ENCODE peak calls at places on chromosomes 6 and 20, in four cellular contexts. K is body of pancreas, V is DND-41, H is hepatocyte. C is an unnamed sample.
A peak's percentile ranks its signal among the peaks of the same experiment; 100 is the strongest.

GRCh38 chr6:148723484-148723883 is 23.3 kb upstream of the UST start:
- DNase-seq in K (no peak), V (no peak), H (no peak), C (no peak)

GRCh38 chr20:51542033-51542893 is at the start of gene NFATC2:
- DNase-seq in K (peak; percentile 74), V (no peak), H (peak; percentile 78), C (peak; percentile 39)

GRCh38 chr6:150637266-150637665 is 37.6 kb downstream of the PLEKHG1 start:
- DNase-seq in K (no peak), V (no peak), H (no peak), C (no peak)

GRCh38 chr6:14665827-14666724 is 548.5 kb downstream of the CD83 start:
- DNase-seq in K (no peak), V (no peak), H (peak; percentile 32), C (no peak)

GRCh38 chr20:58712116-58712822 is 19.7 kb downstream of the NPEPL1 start:
- DNase-seq in K (no peak), V (no peak), H (peak; percentile 4), C (no peak)

GRCh38 chr6:126210398-126211075 is 129.4 kb upstream of the CENPW start:
- DNase-seq in K (no peak), V (no peak), H (no peak), C (no peak)

GRCh38 chr6:56400273-56400672 is 152.9 kb upstream of the COL21A1 start:
- DNase-seq in K (no peak), V (no peak), H (no peak), C (no peak)

GRCh38 chr6:112618796-112619195 is 271.7 kb downstream of the RFPL4B start:
- DNase-seq in K (no peak), V (no peak), H (peak; percentile 18), C (no peak)

GRCh38 chr6:130677766-130678165 is 149.4 kb upstream of the SMLR1 start:
- DNase-seq in K (no peak), V (no peak), H (no peak), C (no peak)

GRCh38 chr6:118325220-118325860 is 222.8 kb upstream of the PLN start:
- DNase-seq in K (no peak), V (no peak), H (no peak), C (no peak)

GRCh38 chr6:145224450-145224849 is 510.9 kb downstream of the EPM2A start:
- DNase-seq in K (no peak), V (no peak), H (no peak), C (no peak)

GRCh38 chr6:99588618-99589289 is 17.9 kb upstream of the PRDM13 start:
- DNase-seq in K (peak; percentile 78), V (peak; percentile 81), H (peak; percentile 83), C (peak; percentile 66)

GRCh38 chr6:148566664-148567350 is 180.0 kb upstream of the UST start:
- DNase-seq in K (no peak), V (no peak), H (no peak), C (no peak)

GRCh38 chr20:47355489-47356219 is 845 bp downstream of the ZMYND8 start:
- DNase-seq in K (no peak), V (peak; percentile 43), H (no peak), C (no peak)

GRCh38 chr6:37630281-37630799 is 67.3 kb downstream of the MDGA1 start:
- DNase-seq in K (no peak), V (no peak), H (peak; percentile 45), C (no peak)

GRCh38 chr6:160534050-160534696 is 129.9 kb downstream of the LPA start:
- DNase-seq in K (peak; percentile 50), V (peak; percentile 74), H (peak; percentile 68), C (peak; percentile 49)

GRCh38 chr6:117028256-117028655 is 151.2 kb downstream of the RFX6 start:
- DNase-seq in K (no peak), V (no peak), H (no peak), C (no peak)

GRCh38 chr20:12891643-12892042 is 117.1 kb upstream of the SPTLC3 start:
- DNase-seq in K (no peak), V (no peak), H (no peak), C (no peak)

GRCh38 chr6:133392015-133392414 is 150.9 kb downstream of the EYA4 start:
- DNase-seq in K (no peak), V (no peak), H (no peak), C (no peak)

GRCh38 chr20:19351542-19351941 is 139.1 kb downstream of the SLC24A3 start:
- DNase-seq in K (no peak), V (no peak), H (no peak), C (no peak)
- TF ChIP-seq CTCF in K (no peak), V (no peak), H (no peak), C (no peak)

GRCh38 chr6:32152414-32153251 is 894 bp upstream of the PRRT1 start:
- DNase-seq in K (no peak), V (no peak), H (peak; percentile 62), C (no peak)

GRCh38 chr6:32149932-32150920 is 1.5 kb downstream of the PRRT1 start:
- DNase-seq in K (no peak), V (no peak), H (no peak), C (no peak)

GRCh38 chr6:32153252-32153834 is 598 bp upstream of the PPT2 start:
- DNase-seq in K (no peak), V (no peak), H (peak; percentile 81), C (peak; percentile 72)

GRCh38 chr6:32151131-32151884 is 431 bp downstream of the PRRT1 start:
- DNase-seq in K (no peak), V (no peak), H (no peak), C (no peak)

GRCh38 chr6:32151885-32152311 is at the start of gene PRRT1:
- DNase-seq in K (no peak), V (no peak), H (no peak), C (no peak)
- H3K4me1 ChIP-seq in K (peaks cover 39% of the 10 kb centered on the region), V (peaks cover 25% of the 10 kb centered on the region), H (peaks cover 22% of the 10 kb centered on the region), C (peaks cover 17% of the 10 kb centered on the region)

DNA sequence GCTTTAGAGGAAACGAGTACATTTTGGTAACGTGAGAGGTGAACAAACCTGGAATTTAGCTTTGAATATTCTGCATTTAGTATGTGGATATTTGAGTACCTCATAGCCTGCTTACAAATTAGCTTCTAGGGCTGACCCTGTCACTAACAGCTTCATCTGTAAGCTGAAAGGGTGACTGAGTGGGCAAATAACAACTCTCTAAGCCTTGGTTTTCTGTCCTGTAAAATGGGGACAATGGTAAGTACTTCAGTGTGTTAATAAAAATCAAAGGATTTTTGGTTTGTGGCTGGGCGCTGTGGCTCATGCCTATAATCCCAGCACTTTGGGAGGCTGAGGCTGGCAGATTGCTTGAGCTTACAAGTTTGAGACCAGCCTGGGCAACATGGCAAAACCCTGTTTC is 8.5 kb upstream of the GUCA1B start:
- DNase-seq in K (no peak), V (no peak), H (no peak), C (no peak)
- TF ChIP-seq CTCF in K (no peak), V (no peak), H (no peak), C (no peak)

GRCh38 chr6:105120570-105120969 is 59.2 kb downstream of the POPDC3 start:
- DNase-seq in K (no peak), V (no peak), H (no peak), C (no peak)
- H3K4me1 ChIP-seq in K (no peaks in the 10 kb centered on the region), V (no peaks in the 10 kb centered on the region), H (peaks cover 9% of the 10 kb centered on the region), C (no peaks in the 10 kb centered on the region)

GRCh38 chr6:106966671-106967522 is 7.6 kb downstream of the CD24 start:
- DNase-seq in K (peak; percentile 75), V (no peak), H (no peak), C (no peak)
- TF ChIP-seq CTCF in K (no peak), V (no peak), H (no peak), C (no peak)

GRCh38 chr6:52284460-52285173 is at the start of gene MCM3:
- DNase-seq in K (peak; percentile 97), V (peak; percentile 99), H (peak; percentile 98), C (peak; percentile 98)
- H3K4me1 ChIP-seq in K (peaks cover 12% of the 10 kb centered on the region), V (peaks cover 66% of the 10 kb centered on the region), H (no peaks in the 10 kb centered on the region), C (no peaks in the 10 kb centered on the region)